ENCODE peak calls at places on chromosome 12, in four cellular contexts. T, W, C and Y are unnamed samples.

GRCh38 chr12:57744194-57744776 is 554 bp upstream of the TSPAN31 start:
- DNase-seq in W (peak), T (peak), C (peak), Y (no peak)

GRCh38 chr12:1319215-1319614 is 275.2 kb downstream of the FBXL14 start:
- DNase-seq in W (no peak), C (no peak), T (peak), Y (no peak)

GRCh38 chr12:66932126-66932525 is 253.2 kb upstream of the GRIP1 start:
- DNase-seq in C (no peak), W (no peak), T (no peak), Y (no peak)

GRCh38 chr12:108126990-108127468 is 2.1 kb upstream of the WSCD2 start:
- DNase-seq in T (no peak), W (no peak), C (no peak), Y (no peak)

GRCh38 chr12:116427200-116427932 is 131.8 kb upstream of the MAP1LC3B2 start:
- DNase-seq in C (no peak), T (no peak), W (no peak), Y (no peak)

GRCh38 chr12:13784504-13784903 is 196.9 kb downstream of the GRIN2B start:
- DNase-seq in C (no peak), W (no peak), T (peak), Y (no peak)

GRCh38 chr12:46282829-46283228 is 14.0 kb upstream of the SLC38A1 start:
- DNase-seq in W (no peak), T (no peak), C (no peak), Y (no peak)

GRCh38 chr12:46404225-46404631 is 31.7 kb upstream of the SLC38A2 start:
- DNase-seq in W (no peak), T (peak), C (no peak), Y (no peak)

GRCh38 chr12:43293396-43293795 is 258.6 kb downstream of the ADAMTS20 start:
- DNase-seq in T (peak), C (no peak), W (no peak), Y (no peak)

GRCh38 chr12:58186914-58187313 is 245.5 kb downstream of the ATP23 start:
- DNase-seq in T (no peak), C (no peak), W (no peak), Y (no peak)

GRCh38 chr12:92927055-92927435 is 2.0 kb downstream of the EEA1 start:
- DNase-seq in W (peak), T (peak), C (peak), Y (no peak)

GRCh38 chr12:50764861-50765324 is 992 bp downstream of the ATF1 start:
- DNase-seq in W (peak), C (peak), T (peak), Y (peak)

GRCh38 chr12:108816652-108817335 is 40.6 kb downstream of the SSH1 start:
- DNase-seq in C (no peak), T (no peak), W (no peak), Y (no peak)

GRCh38 chr12:69442894-69443293 is 27.3 kb upstream of the FRS2 start:
- DNase-seq in C (no peak), W (no peak), T (peak), Y (no peak)

GRCh38 chr12:43348221-43348620 is 203.8 kb downstream of the ADAMTS20 start:
- DNase-seq in W (no peak), C (no peak), T (no peak), Y (no peak)

GRCh38 chr12:132662901-132663755 is 24.0 kb downstream of the POLE start:
- DNase-seq in W (no peak), C (no peak), T (no peak), Y (no peak)

GRCh38 chr12:114425031-114425626 is 19.2 kb upstream of the TBX5 start:
- DNase-seq in T (no peak), C (no peak), W (no peak), Y (no peak)

GRCh38 chr12:84172823-84173424 is 739.7 kb downstream of the SLC6A15 start:
- DNase-seq in C (no peak), W (no peak), T (no peak), Y (no peak)

GRCh38 chr12:104957388-104958008 is 592 bp downstream of the SLC41A2 start:
- DNase-seq in T (no peak), W (peak), C (peak), Y (peak)

GRCh38 chr12:90652280-90652679 is 302.7 kb downstream of the CCER1 start:
- DNase-seq in W (no peak), T (no peak), C (no peak), Y (no peak)

GRCh38 chr12:107917912-107918800 is 143.7 kb downstream of the ASCL4 start:
- DNase-seq in T (peak), W (no peak), C (no peak), Y (no peak)

GRCh38 chr12:58750484-58750883 is 169.8 kb downstream of the LRIG3 start:
- DNase-seq in W (no peak), C (no peak), T (peak), Y (no peak)

GRCh38 chr12:49537231-49537708 is 1.6 kb upstream of the KCNH3 start:
- DNase-seq in W (no peak), C (no peak), T (no peak), Y (no peak)

GRCh38 chr12:3123729-3124128 is 46.5 kb downstream of the TSPAN9 start:
- DNase-seq in C (no peak), T (peak), W (no peak), Y (no peak)